ENCODE peak calls at places on chromosomes 3 and 15, in four cellular contexts. One of them, this sample, is unnamed.

GRCh38 chr3:116139607-116140006 is 305.7 kb downstream of the LSAMP start:
- DNase-seq in stimulated activated CD8-positive, alpha-beta memory T cell treated with anti-CD3 and anti-CD28 coated beads, Interleukin-4, amount 100 ng/mL, for 24 hours: no peak
- DNase-seq in heart left ventricle: no peak
- DNase-seq in non-pigmented ciliary epithelial cell: no peak
- DNase-seq in this sample: no peak

GRCh38 chr3:62611541-62612240 is 238.3 kb upstream of the FEZF2 start:
- DNase-seq in non-pigmented ciliary epithelial cell: no peak
- DNase-seq in heart left ventricle: no peak
- DNase-seq in stimulated activated CD8-positive, alpha-beta memory T cell treated with anti-CD3 and anti-CD28 coated beads, Interleukin-4, amount 100 ng/mL, for 24 hours: no peak
- DNase-seq in this sample: no peak

GRCh38 chr3:38130631-38131065 is 6.3 kb downstream of the ACAA1 start:
- DNase-seq in stimulated activated CD8-positive, alpha-beta memory T cell treated with anti-CD3 and anti-CD28 coated beads, Interleukin-4, amount 100 ng/mL, for 24 hours: no peak
- DNase-seq in heart left ventricle: peak; percentile 41
- DNase-seq in non-pigmented ciliary epithelial cell: no peak
- DNase-seq in this sample: no peak

GRCh38 chr15:90351479-90352108 is 490 bp upstream of the ZNF774 start:
- DNase-seq in non-pigmented ciliary epithelial cell: no peak
- DNase-seq in stimulated activated CD8-positive, alpha-beta memory T cell treated with anti-CD3 and anti-CD28 coated beads, Interleukin-4, amount 100 ng/mL, for 24 hours: no peak
- DNase-seq in heart left ventricle: no peak
- DNase-seq in this sample: no peak

GRCh38 chr15:29904731-29905417 is 82.6 kb upstream of the TJP1 start:
- DNase-seq in heart left ventricle: no peak
- DNase-seq in non-pigmented ciliary epithelial cell: no peak
- DNase-seq in stimulated activated CD8-positive, alpha-beta memory T cell treated with anti-CD3 and anti-CD28 coated beads, Interleukin-4, amount 100 ng/mL, for 24 hours: no peak
- DNase-seq in this sample: no peak

GRCh38 chr3:186283096-186283495 is 78.9 kb downstream of the DGKG start:
- DNase-seq in non-pigmented ciliary epithelial cell: no peak
- DNase-seq in stimulated activated CD8-positive, alpha-beta memory T cell treated with anti-CD3 and anti-CD28 coated beads, Interleukin-4, amount 100 ng/mL, for 24 hours: no peak
- DNase-seq in heart left ventricle: no peak
- DNase-seq in this sample: no peak

GRCh38 chr3:191240432-191240831 is 41.4 kb downstream of the OSTN start:
- DNase-seq in heart left ventricle: no peak
- DNase-seq in stimulated activated CD8-positive, alpha-beta memory T cell treated with anti-CD3 and anti-CD28 coated beads, Interleukin-4, amount 100 ng/mL, for 24 hours: no peak
- DNase-seq in non-pigmented ciliary epithelial cell: no peak
- DNase-seq in this sample: no peak

GRCh38 chr3:34387831-34388564 is 589.6 kb downstream of the PDCD6IP start:
- DNase-seq in stimulated activated CD8-positive, alpha-beta memory T cell treated with anti-CD3 and anti-CD28 coated beads, Interleukin-4, amount 100 ng/mL, for 24 hours: no peak
- DNase-seq in non-pigmented ciliary epithelial cell: no peak
- DNase-seq in heart left ventricle: no peak
- DNase-seq in this sample: no peak

GRCh38 chr15:66865622-66866611 is 163.9 kb downstream of the SMAD6 start:
- DNase-seq in non-pigmented ciliary epithelial cell: no peak
- DNase-seq in heart left ventricle: peak; percentile 62
- DNase-seq in stimulated activated CD8-positive, alpha-beta memory T cell treated with anti-CD3 and anti-CD28 coated beads, Interleukin-4, amount 100 ng/mL, for 24 hours: no peak
- DNase-seq in this sample: no peak

GRCh38 chr15:92611995-92612745 is 43.4 kb downstream of the FAM174B start:
- DNase-seq in non-pigmented ciliary epithelial cell: no peak
- DNase-seq in stimulated activated CD8-positive, alpha-beta memory T cell treated with anti-CD3 and anti-CD28 coated beads, Interleukin-4, amount 100 ng/mL, for 24 hours: no peak
- DNase-seq in heart left ventricle: no peak
- DNase-seq in this sample: no peak

GRCh38 chr3:52291508-52292181 is 4.0 kb downstream of the GLYCTK start:
- DNase-seq in heart left ventricle: no peak
- DNase-seq in non-pigmented ciliary epithelial cell: no peak
- DNase-seq in stimulated activated CD8-positive, alpha-beta memory T cell treated with anti-CD3 and anti-CD28 coated beads, Interleukin-4, amount 100 ng/mL, for 24 hours: no peak
- DNase-seq in this sample: no peak

GRCh38 chr3:78140866-78141658 is 1101.2 kb downstream of the ROBO2 start:
- DNase-seq in non-pigmented ciliary epithelial cell: peak; percentile 85
- DNase-seq in heart left ventricle: no peak
- DNase-seq in stimulated activated CD8-positive, alpha-beta memory T cell treated with anti-CD3 and anti-CD28 coated beads, Interleukin-4, amount 100 ng/mL, for 24 hours: no peak
- DNase-seq in this sample: no peak

GRCh38 chr3:67458406-67458805 is 196.0 kb downstream of the SUCLG2 start:
- DNase-seq in non-pigmented ciliary epithelial cell: no peak
- DNase-seq in heart left ventricle: no peak
- DNase-seq in stimulated activated CD8-positive, alpha-beta memory T cell treated with anti-CD3 and anti-CD28 coated beads, Interleukin-4, amount 100 ng/mL, for 24 hours: no peak
- DNase-seq in this sample: no peak

GRCh38 chr3:177833392-177833791 is 636.1 kb upstream of the TBL1XR1 start:
- DNase-seq in stimulated activated CD8-positive, alpha-beta memory T cell treated with anti-CD3 and anti-CD28 coated beads, Interleukin-4, amount 100 ng/mL, for 24 hours: no peak
- DNase-seq in non-pigmented ciliary epithelial cell: no peak
- DNase-seq in heart left ventricle: no peak
- DNase-seq in this sample: no peak

GRCh38 chr3:161821591-161821990 is 325.0 kb downstream of the OTOL1 start:
- DNase-seq in heart left ventricle: no peak
- DNase-seq in stimulated activated CD8-positive, alpha-beta memory T cell treated with anti-CD3 and anti-CD28 coated beads, Interleukin-4, amount 100 ng/mL, for 24 hours: no peak
- DNase-seq in non-pigmented ciliary epithelial cell: no peak
- DNase-seq in this sample: no peak

GRCh38 chr15:39854161-39854560 is 65.9 kb downstream of the GPR176 start:
- DNase-seq in stimulated activated CD8-positive, alpha-beta memory T cell treated with anti-CD3 and anti-CD28 coated beads, Interleukin-4, amount 100 ng/mL, for 24 hours: no peak
- DNase-seq in non-pigmented ciliary epithelial cell: no peak
- DNase-seq in heart left ventricle: no peak
- DNase-seq in this sample: no peak

GRCh38 chr3:54213910-54214309 is 91.6 kb downstream of the CACNA2D3 start:
- DNase-seq in heart left ventricle: no peak
- DNase-seq in stimulated activated CD8-positive, alpha-beta memory T cell treated with anti-CD3 and anti-CD28 coated beads, Interleukin-4, amount 100 ng/mL, for 24 hours: no peak
- DNase-seq in non-pigmented ciliary epithelial cell: no peak
- DNase-seq in this sample: no peak